ENCODE peak calls at places on chromosome 10, in four cellular contexts. One of them, this sample, is unnamed.

GRCh38 chr10:131636841-131637724 is 263.7 kb upstream of the PPP2R2D start:
- DNase-seq in right lobe of liver: no peak
- DNase-seq in thoracic aorta: no peak
- DNase-seq in A549: no peak
- DNase-seq in this sample: no peak

GRCh38 chr10:126902157-126902556 is 3.1 kb upstream of the DOCK1 start:
- DNase-seq in right lobe of liver: no peak
- DNase-seq in thoracic aorta: no peak
- DNase-seq in A549: peak
- DNase-seq in this sample: peak

GRCh38 chr10:16853201-16853600 is 36.0 kb upstream of the RSU1 start:
- DNase-seq in right lobe of liver: no peak
- DNase-seq in thoracic aorta: no peak
- DNase-seq in A549: peak
- DNase-seq in this sample: no peak

GRCh38 chr10:123747426-123747825 is 81.3 kb downstream of the GPR26 start:
- DNase-seq in right lobe of liver: no peak
- DNase-seq in thoracic aorta: no peak
- DNase-seq in A549: no peak
- DNase-seq in this sample: no peak

GRCh38 chr10:7945469-7946187 is 108.9 kb upstream of the GATA3 start:
- DNase-seq in right lobe of liver: no peak
- DNase-seq in thoracic aorta: no peak
- DNase-seq in A549: peak
- DNase-seq in this sample: no peak

GRCh38 chr10:34291466-34292177 is 523.5 kb downstream of the PARD3 start:
- DNase-seq in right lobe of liver: no peak
- DNase-seq in thoracic aorta: no peak
- DNase-seq in A549: no peak
- DNase-seq in this sample: no peak

GRCh38 chr10:72291019-72291532 is 17.4 kb downstream of the DDIT4 start:
- DNase-seq in right lobe of liver: no peak
- DNase-seq in thoracic aorta: no peak
- DNase-seq in A549: no peak
- DNase-seq in this sample: no peak

GRCh38 chr10:43322769-43323168 is 48.7 kb upstream of the FXYD4 start:
- DNase-seq in right lobe of liver: peak
- DNase-seq in thoracic aorta: peak
- DNase-seq in A549: peak
- DNase-seq in this sample: peak

GRCh38 chr10:89490589-89491335 is 44.6 kb downstream of the SLC16A12 start:
- DNase-seq in right lobe of liver: no peak
- DNase-seq in thoracic aorta: no peak
- DNase-seq in A549: no peak
- DNase-seq in this sample: no peak

GRCh38 chr10:79984851-79985250 is 35.9 kb upstream of the SFTPD start:
- DNase-seq in right lobe of liver: no peak
- DNase-seq in thoracic aorta: no peak
- DNase-seq in A549: peak
- DNase-seq in this sample: peak

GRCh38 chr10:128553755-128554154 is 427.5 kb upstream of the MKI67 start:
- DNase-seq in right lobe of liver: no peak
- DNase-seq in thoracic aorta: no peak
- DNase-seq in A549: no peak
- DNase-seq in this sample: no peak

GRCh38 chr10:120466006-120466405 is 9.0 kb downstream of the PLPP4 start:
- DNase-seq in right lobe of liver: no peak
- DNase-seq in thoracic aorta: no peak
- DNase-seq in A549: no peak
- DNase-seq in this sample: no peak

GRCh38 chr10:35735412-35735811 is 93.3 kb upstream of the FZD8 start:
- DNase-seq in right lobe of liver: no peak
- DNase-seq in thoracic aorta: no peak
- DNase-seq in A549: peak
- DNase-seq in this sample: no peak

GRCh38 chr10:101817542-101818118 is 614 bp downstream of the OGA start:
- DNase-seq in right lobe of liver: peak
- DNase-seq in thoracic aorta: peak
- DNase-seq in A549: peak
- DNase-seq in this sample: peak

GRCh38 chr10:62083868-62084267 is 182.4 kb downstream of the ARID5B start:
- DNase-seq in right lobe of liver: no peak
- DNase-seq in thoracic aorta: no peak
- DNase-seq in A549: peak
- DNase-seq in this sample: no peak

GRCh38 chr10:117533507-117534281 is 8.9 kb upstream of the EMX2 start:
- DNase-seq in right lobe of liver: no peak
- DNase-seq in thoracic aorta: no peak
- DNase-seq in A549: no peak
- DNase-seq in this sample: no peak

GRCh38 chr10:12635127-12635541 is 285.8 kb downstream of the CAMK1D start:
- DNase-seq in right lobe of liver: no peak
- DNase-seq in thoracic aorta: no peak
- DNase-seq in A549: peak
- DNase-seq in this sample: no peak

GRCh38 chr10:122939819-122940543 is 14.0 kb downstream of the C10orf88 start:
- DNase-seq in right lobe of liver: no peak
- DNase-seq in thoracic aorta: no peak
- DNase-seq in A549: no peak
- DNase-seq in this sample: no peak

GRCh38 chr10:125157473-125157865 is 2.9 kb downstream of the CTBP2 start:
- DNase-seq in right lobe of liver: no peak
- DNase-seq in thoracic aorta: no peak
- DNase-seq in A549: no peak
- DNase-seq in this sample: no peak

GRCh38 chr10:103451871-103452713 is at the start of gene CALHM2:
- DNase-seq in right lobe of liver: peak
- DNase-seq in thoracic aorta: no peak
- DNase-seq in A549: peak
- DNase-seq in this sample: peak

GRCh38 chr10:86520871-86521619 is 547 bp downstream of the WAPL start:
- DNase-seq in right lobe of liver: peak
- DNase-seq in thoracic aorta: no peak
- DNase-seq in A549: peak
- DNase-seq in this sample: peak

GRCh38 chr10:121310151-121310711 is 288.0 kb downstream of the FGFR2 start:
- DNase-seq in right lobe of liver: no peak
- DNase-seq in thoracic aorta: no peak
- DNase-seq in A549: no peak
- DNase-seq in this sample: no peak

GRCh38 chr10:45461034-45461433 is 87.0 kb downstream of the ALOX5 start:
- DNase-seq in right lobe of liver: no peak
- DNase-seq in thoracic aorta: no peak
- DNase-seq in A549: no peak
- DNase-seq in this sample: no peak

GRCh38 chr10:34492081-34492480 is 323.0 kb downstream of the PARD3 start:
- DNase-seq in right lobe of liver: no peak
- DNase-seq in thoracic aorta: no peak
- DNase-seq in A549: peak
- DNase-seq in this sample: no peak

GRCh38 chr10:122435212-122435827 is 19.1 kb upstream of the ARMS2 start:
- DNase-seq in right lobe of liver: no peak
- DNase-seq in thoracic aorta: no peak
- DNase-seq in A549: peak
- DNase-seq in this sample: no peak

GRCh38 chr10:32972454-32972853 is 14.4 kb upstream of the ITGB1 start:
- DNase-seq in right lobe of liver: no peak
- DNase-seq in thoracic aorta: no peak
- DNase-seq in A549: peak
- DNase-seq in this sample: no peak

GRCh38 chr10:63889756-63890155 is 368.6 kb downstream of the REEP3 start:
- DNase-seq in right lobe of liver: no peak
- DNase-seq in thoracic aorta: no peak
- DNase-seq in A549: no peak
- DNase-seq in this sample: no peak

GRCh38 chr10:13816195-13816926 is 229.6 kb downstream of the PRPF18 start:
- DNase-seq in right lobe of liver: peak
- DNase-seq in thoracic aorta: no peak
- DNase-seq in A549: no peak
- DNase-seq in this sample: no peak

GRCh38 chr10:13712799-13713581 is 126.2 kb downstream of the PRPF18 start:
- DNase-seq in right lobe of liver: peak
- DNase-seq in thoracic aorta: peak
- DNase-seq in A549: peak
- DNase-seq in this sample: peak

GRCh38 chr10:96540240-96540639 is 26.5 kb upstream of the TLL2 start:
- DNase-seq in right lobe of liver: no peak
- DNase-seq in thoracic aorta: no peak
- DNase-seq in A549: no peak
- DNase-seq in this sample: no peak

DNA sequence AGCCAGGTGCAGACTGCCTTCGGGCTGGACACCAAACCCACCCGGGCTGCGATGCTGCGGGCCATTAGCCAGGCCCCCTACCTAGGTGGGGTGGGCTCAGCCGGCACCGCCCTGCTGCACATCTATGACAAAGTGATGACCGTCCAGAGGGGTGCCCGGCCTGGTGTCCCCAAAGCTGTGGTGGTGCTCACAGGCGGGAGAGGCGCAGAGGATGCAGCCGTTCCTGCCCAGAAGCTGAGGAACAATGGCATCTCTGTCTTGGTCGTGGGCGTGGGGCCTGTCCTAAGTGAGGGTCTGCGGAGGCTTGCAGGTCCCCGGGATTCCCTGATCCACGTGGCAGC is 50.0 kb downstream of the VWA2 start:
- DNase-seq in right lobe of liver: no peak
- DNase-seq in thoracic aorta: no peak
- DNase-seq in A549: no peak
- DNase-seq in this sample: peak
- H3K27ac ChIP-seq in right lobe of liver: no peak
- H3K27ac ChIP-seq in thoracic aorta: no peak
- H3K27ac ChIP-seq in A549: no peak
- H3K27ac ChIP-seq in this sample: no peak

GRCh38 chr10:31612082-31612481 is 293.1 kb downstream of the ZEB1 start:
- DNase-seq in right lobe of liver: no peak
- DNase-seq in thoracic aorta: no peak
- DNase-seq in A549: no peak
- DNase-seq in this sample: no peak
- H3K27ac ChIP-seq in right lobe of liver: no peak
- H3K27ac ChIP-seq in thoracic aorta: no peak
- H3K27ac ChIP-seq in A549: no peak
- H3K27ac ChIP-seq in this sample: peak

GRCh38 chr10:21130108-21130507 is 233.0 kb upstream of the NEBL start:
- DNase-seq in right lobe of liver: no peak
- DNase-seq in thoracic aorta: no peak
- DNase-seq in A549: no peak
- DNase-seq in this sample: no peak

GRCh38 chr10:21134645-21135395 is 237.7 kb upstream of the NEBL start:
- DNase-seq in right lobe of liver: no peak
- DNase-seq in thoracic aorta: no peak
- DNase-seq in A549: peak
- DNase-seq in this sample: no peak

GRCh38 chr10:21130683-21131442 is 233.8 kb upstream of the NEBL start:
- DNase-seq in right lobe of liver: no peak
- DNase-seq in thoracic aorta: no peak
- DNase-seq in A549: no peak
- DNase-seq in this sample: no peak

GRCh38 chr10:21138769-21139324 is 241.7 kb upstream of the NEBL start:
- DNase-seq in right lobe of liver: no peak
- DNase-seq in thoracic aorta: no peak
- DNase-seq in A549: no peak
- DNase-seq in this sample: no peak

GRCh38 chr10:21135396-21135973 is 238.4 kb upstream of the NEBL start:
- DNase-seq in right lobe of liver: no peak
- DNase-seq in thoracic aorta: no peak
- DNase-seq in A549: no peak
- DNase-seq in this sample: no peak
- H3K27ac ChIP-seq in right lobe of liver: no peak
- H3K27ac ChIP-seq in thoracic aorta: no peak
- H3K27ac ChIP-seq in A549: peak
- H3K27ac ChIP-seq in this sample: no peak

DNA sequence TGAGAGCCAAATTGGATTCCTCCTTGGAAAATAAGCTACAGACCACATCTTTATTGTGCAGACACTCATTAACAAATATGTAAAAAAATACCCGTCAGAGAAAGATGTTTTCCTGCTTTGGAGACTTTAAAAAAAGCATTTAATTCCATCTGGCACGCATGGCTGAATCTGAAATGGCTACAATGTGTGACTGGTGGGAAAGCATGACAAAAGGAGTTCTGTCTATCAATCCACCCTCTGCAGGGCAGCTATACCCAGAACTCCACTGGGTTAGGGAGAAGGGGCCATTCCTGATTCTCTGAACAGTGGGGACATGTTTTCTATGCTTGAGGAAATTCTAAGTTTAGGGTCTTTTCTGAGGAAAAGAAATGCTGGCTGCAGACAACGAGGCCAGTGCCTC is 73.2 kb upstream of the HPS1 start:
- DNase-seq in right lobe of liver: no peak
- DNase-seq in thoracic aorta: no peak
- DNase-seq in A549: no peak
- DNase-seq in this sample: no peak
- H3K27ac ChIP-seq in right lobe of liver: no peak
- H3K27ac ChIP-seq in thoracic aorta: no peak
- H3K27ac ChIP-seq in A549: no peak
- H3K27ac ChIP-seq in this sample: no peak

GRCh38 chr10:3853547-3853989 is 68.6 kb upstream of the KLF6 start:
- DNase-seq in right lobe of liver: peak
- DNase-seq in thoracic aorta: no peak
- DNase-seq in A549: no peak
- DNase-seq in this sample: no peak

GRCh38 chr10:3852147-3852904 is 67.3 kb upstream of the KLF6 start:
- DNase-seq in right lobe of liver: peak
- DNase-seq in thoracic aorta: peak
- DNase-seq in A549: peak
- DNase-seq in this sample: no peak

GRCh38 chr10:3850999-3851937 is 66.3 kb upstream of the KLF6 start:
- DNase-seq in right lobe of liver: no peak
- DNase-seq in thoracic aorta: no peak
- DNase-seq in A549: peak
- DNase-seq in this sample: no peak

GRCh38 chr10:3856593-3856992 is 71.6 kb upstream of the KLF6 start:
- DNase-seq in right lobe of liver: no peak
- DNase-seq in thoracic aorta: no peak
- DNase-seq in A549: no peak
- DNase-seq in this sample: no peak

DNA sequence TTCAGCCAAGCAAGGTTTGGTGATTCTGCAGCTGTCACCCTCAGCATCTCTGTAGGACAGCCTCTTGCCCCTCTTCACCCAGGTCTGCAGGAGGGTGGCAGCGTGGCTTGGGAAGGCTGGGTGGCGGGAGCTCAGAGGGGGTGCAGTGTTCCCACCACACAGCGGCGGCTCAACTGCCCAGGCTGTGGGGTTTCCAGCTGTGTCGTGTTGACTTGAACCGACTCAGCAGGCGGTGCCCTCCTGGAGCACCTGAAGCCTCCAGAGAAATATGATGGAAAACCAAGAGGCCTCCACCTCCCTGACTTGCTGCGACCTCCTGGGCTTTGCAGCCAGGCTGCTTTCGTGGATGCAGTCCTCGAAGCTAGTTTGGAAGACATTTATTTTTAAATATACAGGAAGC is 68.0 kb upstream of the KLF6 start:
- DNase-seq in right lobe of liver: no peak
- DNase-seq in thoracic aorta: no peak
- DNase-seq in A549: no peak
- DNase-seq in this sample: peak
- H3K27ac ChIP-seq in right lobe of liver: peak
- H3K27ac ChIP-seq in thoracic aorta: peak
- H3K27ac ChIP-seq in A549: peak
- H3K27ac ChIP-seq in this sample: peak

This sample was measured in upper lobe of left lung.